ENCODE peak calls at places on chromosome 6, in four cellular contexts. T is progenitor cell of endocrine pancreas; L is NCI-H2029; E is stimulated activated CD4-positive, alpha-beta T cell treated with anti-CD3 and anti-CD28 coated beads, Interleukin-1b, Interleukin-23, amount 100 ng/mL, for 1 hour. O is an unnamed sample.

GRCh38 chr6:133132092-133132491 is 109.1 kb upstream of the EYA4 start:
- DNase-seq in T (no peak), L (no peak), E (no peak), O (no peak)

GRCh38 chr6:169183233-169183632 is 70.4 kb downstream of the THBS2 start:
- DNase-seq in T (no peak), L (no peak), E (no peak), O (no peak)

GRCh38 chr6:168163096-168163731 is 84.2 kb upstream of the FRMD1 start:
- DNase-seq in T (no peak), L (no peak), E (no peak), O (no peak)

GRCh38 chr6:85372188-85372914 is 77.5 kb upstream of the NT5E start:
- DNase-seq in T (no peak), L (no peak), E (no peak), O (peak; percentile 21)

GRCh38 chr6:72946766-72947165 is 278.5 kb downstream of the KHDC1L start:
- DNase-seq in T (no peak), L (no peak), E (no peak), O (no peak)

GRCh38 chr6:71181565-71181964 is 107.0 kb upstream of the OGFRL1 start:
- DNase-seq in T (no peak), L (no peak), E (no peak), O (no peak)

GRCh38 chr6:39814236-39814635 is 22.1 kb downstream of the DAAM2 start:
- DNase-seq in T (no peak), L (no peak), E (no peak), O (no peak)

GRCh38 chr6:49787176-49787575 is at the start of gene PGK2:
- DNase-seq in T (no peak), L (no peak), E (no peak), O (no peak)

GRCh38 chr6:131182991-131183425 is 47.7 kb downstream of the AKAP7 start:
- DNase-seq in T (no peak), L (no peak), E (no peak), O (peak; percentile 78)

GRCh38 chr6:24547243-24547642 is 52.5 kb downstream of the ALDH5A1 start:
- DNase-seq in T (no peak), L (no peak), E (no peak), O (no peak)

GRCh38 chr6:5206920-5207561 is 53.7 kb downstream of the LYRM4 start:
- DNase-seq in T (no peak), L (no peak), E (no peak), O (no peak)

GRCh38 chr6:41739041-41739440 is 3.6 kb upstream of the TFEB start:
- DNase-seq in T (no peak), L (no peak), E (no peak), O (no peak)

GRCh38 chr6:1495344-1495743 is 106.0 kb downstream of the FOXF2 start:
- DNase-seq in T (no peak), L (no peak), E (no peak), O (no peak)

GRCh38 chr6:89585156-89585555 is 53.4 kb downstream of the LYRM2 start:
- DNase-seq in T (no peak), L (no peak), E (no peak), O (no peak)